ENCODE peak calls at places on chromosomes 12 and 14, in nine cellular contexts. P is SW 1271; W is stimulated activated CD4-positive, alpha-beta T cell treated with anti-CD3 and anti-CD28 coated beads, TNF-alpha, amount 100 ng/mL, for 48 hours; O is frontal cortex; R is activated gamma-delta T cell treated with Interleukin-2 at 50 U/mL for 16 hours; D is activated CD8-positive, alpha-beta memory T cell treated with anti-CD3 and anti-CD28 coated beads for 48 hours; F is neural crest cell; B is NCI-H1694; X is pancreas. I is an unnamed sample.
A peak's percentile ranks its signal among the peaks of the same experiment; 100 is the strongest.

GRCh38 chr14:35083530-35084150 is 37.6 kb downstream of the FAM177A1 start:
- DNase-seq in O (no peak), R (no peak), F (no peak), P (no peak), D (no peak), X (no peak), B (no peak), W (no peak), I (no peak)

GRCh38 chr14:91413547-91414474 is 3.8 kb downstream of the CCDC88C start:
- DNase-seq in X (peak; percentile 95), F (no peak), R (peak; percentile 46), P (no peak), D (no peak), B (no peak), W (no peak), O (no peak), I (no peak)

GRCh38 chr14:74584966-74585365 is 27.1 kb downstream of the LTBP2 start:
- DNase-seq in W (no peak), P (no peak), F (no peak), X (no peak), R (no peak), D (no peak), B (no peak), O (no peak), I (no peak)

GRCh38 chr12:120961604-120962486 is 16.5 kb upstream of the HNF1A start:
- DNase-seq in O (no peak), R (no peak), P (no peak), D (no peak), W (no peak), B (no peak), X (peak; percentile 23), F (no peak), I (no peak)

GRCh38 chr12:110661337-110661972 is 27.5 kb downstream of the HVCN1 start:
- DNase-seq in D (peak; percentile 62), P (no peak), F (no peak), O (no peak), R (peak; percentile 51), W (no peak), B (no peak), X (no peak), I (peak; percentile 28)

GRCh38 chr14:35878272-35879140 is 52.4 kb downstream of the BRMS1L start:
- DNase-seq in W (no peak), F (no peak), R (no peak), B (peak; percentile 78), O (no peak), D (no peak), P (no peak), X (no peak), I (no peak)

GRCh38 chr12:47033081-47033480 is 46.3 kb upstream of the PCED1B start:
- DNase-seq in R (no peak), O (no peak), F (no peak), W (no peak), B (no peak), P (no peak), X (no peak), D (no peak), I (no peak)

GRCh38 chr14:35420036-35420811 is 15.7 kb upstream of the NFKBIA start:
- DNase-seq in O (no peak), F (no peak), D (no peak), P (no peak), W (no peak), B (no peak), X (no peak), R (no peak), I (no peak)

GRCh38 chr12:56081393-56082347 is 1.7 kb downstream of the ERBB3 start:
- DNase-seq in B (no peak), W (no peak), X (peak; percentile 79), D (no peak), R (no peak), O (peak; percentile 29), P (no peak), F (peak; percentile 47), I (peak; percentile 89)

GRCh38 chr12:83016226-83016835 is 329.6 kb downstream of the TMTC2 start:
- DNase-seq in P (no peak), F (no peak), W (no peak), X (peak; percentile 54), O (no peak), D (no peak), B (no peak), R (no peak), I (peak; percentile 75)

GRCh38 chr12:130254476-130255276 is 83.0 kb upstream of the PIWIL1 start:
- DNase-seq in D (no peak), W (no peak), P (no peak), X (peak; percentile 63), B (no peak), O (peak; percentile 29), R (no peak), F (peak; percentile 5), I (peak; percentile 94)

GRCh38 chr14:104931771-104932675 is 7.3 kb downstream of the PLD4 start:
- DNase-seq in O (no peak), D (no peak), W (no peak), B (no peak), R (no peak), F (no peak), X (peak; percentile 7), P (no peak), I (no peak)

GRCh38 chr12:538731-539539 is 79.2 kb downstream of the B4GALNT3 start:
- DNase-seq in X (peak; percentile 54), D (no peak), P (no peak), R (peak; percentile 54), F (no peak), O (no peak), B (peak; percentile 20), W (no peak), I (peak; percentile 69)

GRCh38 chr12:3490848-3491382 is at the start of gene PRMT8:
- DNase-seq in D (no peak), X (no peak), B (no peak), F (peak; percentile 48), W (no peak), O (no peak), P (no peak), R (no peak), I (no peak)

GRCh38 chr12:113305281-113305856 is 29.5 kb downstream of the SLC8B1 start:
- DNase-seq in P (no peak), B (peak; percentile 68), O (no peak), R (no peak), X (no peak), W (no peak), D (no peak), F (no peak), I (peak; percentile 27)

GRCh38 chr14:49050836-49051235 is 535.3 kb downstream of the RPS29 start:
- DNase-seq in P (no peak), R (no peak), F (no peak), B (no peak), D (no peak), W (no peak), O (no peak), X (no peak), I (no peak)

GRCh38 chr12:107570721-107571120 is 114.9 kb upstream of the PWP1 start:
- DNase-seq in B (no peak), W (no peak), F (no peak), X (no peak), R (no peak), O (no peak), P (no peak), D (no peak), I (no peak)

GRCh38 chr12:67593041-67593870 is 55.3 kb upstream of the DYRK2 start:
- DNase-seq in F (no peak), D (no peak), W (no peak), R (no peak), P (no peak), B (no peak), X (peak; percentile 47), O (no peak), I (no peak)

GRCh38 chr12:26124491-26125450 is at the start of gene BHLHE41:
- DNase-seq in R (no peak), B (no peak), D (no peak), X (peak; percentile 86), O (peak; percentile 67), F (peak; percentile 14), P (no peak), W (no peak), I (peak; percentile 88)

GRCh38 chr14:58836303-58836702 is 198.5 kb downstream of the DACT1 start:
- DNase-seq in R (no peak), P (no peak), F (no peak), W (no peak), D (no peak), O (no peak), X (no peak), B (no peak), I (no peak)

GRCh38 chr14:51872396-51872795 is 12.0 kb downstream of the GNG2 start:
- DNase-seq in X (no peak), P (no peak), D (no peak), O (no peak), B (no peak), R (no peak), W (no peak), F (no peak), I (no peak)

GRCh38 chr14:79730911-79731310 is 480.4 kb downstream of the DIO2 start:
- DNase-seq in F (no peak), W (no peak), B (no peak), O (no peak), X (no peak), D (no peak), P (no peak), R (no peak), I (no peak)

GRCh38 chr12:122889658-122890561 is 6.0 kb downstream of the VPS37B start:
- DNase-seq in X (no peak), D (no peak), B (no peak), P (no peak), W (no peak), O (no peak), F (no peak), R (no peak), I (no peak)